ENCODE peak calls at places on chromosomes 11 and 22, in five cellular contexts. D is HepG2, Z is IMR-90, X is foreskin fibroblast, R is cardiac fibroblast. C is an unnamed sample.
A peak's percentile ranks its signal among the peaks of the same experiment; 100 is the strongest.

GRCh38 chr22:37121887-37122591 is 12.5 kb upstream of the TMPRSS6 start:
- DNase-seq in X (peak; percentile 36), R (peak; percentile 35), Z (peak; percentile 37), D (peak; percentile 10), C (no peak)

GRCh38 chr11:108780119-108780518 is 115.2 kb downstream of the DDX10 start:
- DNase-seq in D (no peak), Z (peak; percentile 71), X (no peak), R (no peak), C (no peak)

GRCh38 chr11:17014321-17014773 is at the start of gene PLEKHA7:
- DNase-seq in R (no peak), D (peak; percentile 28), X (no peak), Z (no peak), C (no peak)

GRCh38 chr22:35727436-35727835 is 9.8 kb downstream of the APOL5 start:
- DNase-seq in X (no peak), Z (peak; percentile 50), R (peak; percentile 69), D (no peak), C (no peak)

GRCh38 chr22:47586038-47586437 is 823.6 kb downstream of the TBC1D22A start:
- DNase-seq in D (no peak), Z (no peak), X (no peak), R (no peak), C (no peak)

GRCh38 chr22:24436553-24436952 is 9.2 kb downstream of the ADORA2A start:
- DNase-seq in Z (no peak), X (no peak), R (no peak), D (no peak), C (no peak)

GRCh38 chr11:3840870-3841425 is at the start of gene RHOG:
- DNase-seq in Z (peak; percentile 76), D (peak; percentile 35), X (peak; percentile 92), R (peak; percentile 90), C (peak; percentile 81)

GRCh38 chr11:128731041-128731663 is 37.3 kb downstream of the FLI1 start:
- DNase-seq in X (no peak), R (no peak), D (no peak), Z (no peak), C (no peak)

GRCh38 chr22:39466228-39467006 is 9.6 kb downstream of the MGAT3 start:
- DNase-seq in Z (no peak), R (no peak), D (no peak), X (no peak), C (no peak)

GRCh38 chr11:19714387-19715363 is 2.0 kb downstream of the NAV2 start:
- DNase-seq in D (no peak), X (peak; percentile 90), R (peak; percentile 62), Z (peak; percentile 85), C (no peak)

GRCh38 chr22:42357221-42357620 is 75.0 kb downstream of the NFAM1 start:
- DNase-seq in Z (no peak), R (no peak), X (no peak), D (no peak), C (no peak)

GRCh38 chr11:5698281-5698680 is 8.7 kb downstream of the TRIM22 start:
- DNase-seq in Z (no peak), X (no peak), R (no peak), D (no peak), C (no peak)

GRCh38 chr22:38754247-38755154 is 1.3 kb downstream of the SUN2 start:
- DNase-seq in Z (peak; percentile 43), D (peak; percentile 67), R (peak; percentile 84), X (peak; percentile 67), C (no peak)

GRCh38 chr11:82996966-82997606 is 74.6 kb downstream of the RAB30 start:
- DNase-seq in D (no peak), R (no peak), Z (no peak), X (no peak), C (no peak)

GRCh38 chr11:43172477-43172876 is 139.3 kb upstream of the API5 start:
- DNase-seq in Z (no peak), R (no peak), D (no peak), X (no peak), C (no peak)

GRCh38 chr11:100009728-100010127 is 677.4 kb upstream of the ARHGAP42 start:
- DNase-seq in R (no peak), Z (no peak), D (no peak), X (no peak), C (no peak)

GRCh38 chr11:131473510-131473909 is 103.1 kb downstream of the NTM start:
- DNase-seq in Z (no peak), D (no peak), R (no peak), X (no peak), C (no peak)

GRCh38 chr11:78253797-78254196 is 65.1 kb downstream of the USP35 start:
- DNase-seq in D (no peak), R (no peak), X (peak; percentile 47), Z (peak; percentile 68), C (no peak)

GRCh38 chr22:39303358-39303757 is 16.1 kb downstream of the RPL3 start:
- DNase-seq in D (peak; percentile 90), Z (no peak), R (no peak), X (no peak), C (no peak)

GRCh38 chr11:120272303-120272702 is 32.4 kb downstream of the POU2F3 start:
- DNase-seq in X (peak; percentile 74), R (peak; percentile 48), D (no peak), Z (peak; percentile 69), C (no peak)

GRCh38 chr11:93662177-93662575 is 694 bp downstream of the CEP295 start:
- DNase-seq in Z (no peak), D (no peak), X (no peak), R (no peak), C (no peak)

GRCh38 chr11:8698917-8699441 is 16.4 kb downstream of the RPL27A start:
- DNase-seq in X (no peak), Z (no peak), R (no peak), D (no peak), C (peak; percentile 27)

GRCh38 chr11:1771273-1771672 is 7.5 kb upstream of the CTSD start:
- DNase-seq in Z (no peak), D (no peak), R (no peak), X (no peak), C (no peak)

GRCh38 chr11:1771700-1772099 is 8.0 kb upstream of the CTSD start:
- DNase-seq in R (peak; percentile 88), X (peak; percentile 76), D (no peak), Z (peak; percentile 62), C (no peak)

GRCh38 chr11:1770061-1770460 is 6.3 kb upstream of the CTSD start:
- DNase-seq in D (no peak), Z (no peak), R (no peak), X (no peak), C (no peak)

GRCh38 chr11:1772270-1773130 is 8.8 kb upstream of the CTSD start:
- DNase-seq in D (no peak), X (peak; percentile 96), R (peak; percentile 89), Z (peak; percentile 91), C (peak; percentile 42)

DNA sequence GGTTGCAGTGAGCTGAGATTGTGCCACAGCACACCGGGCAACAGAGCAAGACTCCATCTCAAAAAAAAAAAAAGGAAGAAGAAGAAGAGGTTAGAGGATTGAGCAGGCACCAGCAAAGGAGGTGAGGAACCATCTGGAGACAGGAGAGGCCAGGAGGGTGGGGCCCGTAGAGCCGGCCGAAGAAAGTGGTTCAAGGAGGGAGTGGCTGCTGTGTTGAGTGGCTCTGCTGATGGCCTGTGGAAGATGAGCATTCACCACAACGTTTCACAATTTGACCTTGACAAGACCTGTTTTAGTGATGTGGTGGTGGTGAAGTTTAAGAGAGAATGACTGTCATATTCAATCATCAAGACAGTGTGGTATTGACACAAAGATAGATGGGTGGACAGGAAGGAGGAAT is 6.8 kb upstream of the CTSD start:
- DNase-seq in Z (no peak), D (no peak), X (no peak), R (no peak), C (no peak)
- H3K4me3 ChIP-seq in Z (no peak overlapping the region), D (no peak overlapping the region), X (no peak overlapping the region), R (no peak overlapping the region), C (no peak overlapping the region)

GRCh38 chr11:38711110-38711509 is 2113.1 kb upstream of the RAG2 start:
- DNase-seq in R (no peak), D (no peak), X (no peak), Z (no peak), C (no peak)
- H3K4me3 ChIP-seq in R (no peak overlapping the region), D (no peak overlapping the region), X (no peak overlapping the region), Z (no peak overlapping the region), C (no peak overlapping the region)

DNA sequence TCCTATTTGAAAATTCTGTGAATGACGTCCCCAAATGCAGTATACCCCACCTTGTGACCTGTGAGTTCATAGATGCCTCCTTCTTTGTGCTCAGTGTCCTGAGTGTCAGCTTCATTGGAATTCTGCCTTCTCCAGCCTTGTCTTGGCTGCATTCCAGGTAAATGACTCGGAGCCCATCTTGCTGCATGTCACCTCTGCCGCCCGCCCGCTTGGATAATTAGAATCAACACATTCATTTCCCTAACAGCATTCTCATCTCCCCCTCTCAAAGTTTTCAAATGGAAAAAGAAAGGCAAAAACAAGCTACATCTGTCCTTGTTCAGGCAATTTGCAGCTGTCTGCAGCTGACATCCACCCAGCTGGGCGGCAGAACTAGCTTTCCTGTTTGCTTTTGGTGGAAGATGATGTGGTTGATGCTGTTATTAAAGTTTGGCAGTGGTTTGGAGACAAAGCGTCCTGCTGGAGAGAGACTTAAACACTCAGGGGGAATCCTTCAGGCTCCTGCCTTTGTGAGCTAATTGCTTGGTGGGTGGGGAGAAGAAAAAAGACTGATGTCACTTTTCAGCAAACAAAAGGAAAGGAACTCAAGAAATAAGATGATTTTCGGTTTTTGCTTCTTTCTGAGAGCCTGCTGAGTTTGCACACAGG is 198.8 kb upstream of the SEZ6L start:
- DNase-seq in Z (no peak), X (no peak), D (no peak), R (no peak), C (no peak)
- H3K4me3 ChIP-seq in Z (no peak overlapping the region), X (no peak overlapping the region), D (no peak overlapping the region), R (no peak overlapping the region), C (no peak overlapping the region)

GRCh38 chr11:34356918-34357645 is 728 bp downstream of the ABTB2 start:
- DNase-seq in D (no peak), R (peak; percentile 70), X (peak; percentile 79), Z (peak; percentile 51), C (peak; percentile 70)

GRCh38 chr11:34356130-34356529 is 1.7 kb downstream of the ABTB2 start:
- DNase-seq in Z (no peak), D (no peak), R (no peak), X (no peak), C (no peak)

GRCh38 chr11:34355726-34356125 is 2.1 kb downstream of the ABTB2 start:
- DNase-seq in R (no peak), D (no peak), X (no peak), Z (no peak), C (no peak)

GRCh38 chr11:34356576-34356917 is 1.3 kb downstream of the ABTB2 start:
- DNase-seq in R (peak; percentile 63), X (peak; percentile 56), Z (peak; percentile 33), D (no peak), C (no peak)

GRCh38 chr11:34354782-34355181 is 3.0 kb downstream of the ABTB2 start:
- DNase-seq in X (peak; percentile 31), R (peak; percentile 38), Z (peak; percentile 72), D (no peak), C (no peak)
- H3K4me3 ChIP-seq in X (no peak overlapping the region), R (no peak overlapping the region), Z (no peak overlapping the region), D (peak overlapping the region; percentile 91), C (no peak overlapping the region)

GRCh38 chr22:19120829-19121630 is 1.2 kb downstream of the DGCR2 start:
- DNase-seq in X (peak; percentile 53), R (peak; percentile 21), Z (peak; percentile 33), D (peak; percentile 63), C (peak; percentile 57)
- H3K4me3 ChIP-seq in X (peak overlapping the region; percentile 91), R (peak overlapping the region; percentile 96), Z (peak overlapping the region; percentile 99), D (peak overlapping the region; percentile 97), C (peak overlapping the region; percentile 88)